ENCODE peak calls at places on chromosomes 1 and 21, in eight cellular contexts. Q is activated T-cell treated with anti-CD3 and anti-CD28 coated beads for 24 hours; E is activated CD4-positive, CD25-positive, alpha-beta regulatory T cell; T is cardiac septum; M is esophagus squamous epithelium; H is aorta; O is naive thymus-derived CD4-positive, alpha-beta T cell; Y is neural crest cell. X is an unnamed sample.

GRCh38 chr1:204370176-204370575 is 10.4 kb upstream of the PLEKHA6 start:
- DNase-seq in Q (no peak), E (no peak), T (no peak), M (no peak), H (no peak), O (no peak), Y (no peak), X (no peak)

GRCh38 chr1:167909691-167910180 is 4.2 kb downstream of the ADCY10 start:
- DNase-seq in Q (no peak), E (no peak), T (no peak), M (no peak), H (no peak), O (no peak), Y (no peak), X (no peak)

GRCh38 chr1:212727386-212728181 is 27.9 kb upstream of the BATF3 start:
- DNase-seq in Q (no peak), E (no peak), T (no peak), M (no peak), H (no peak), O (no peak), Y (no peak), X (peak; percentile 85)

GRCh38 chr1:233907139-233907538 is 2.7 kb downstream of the SLC35F3 start:
- DNase-seq in Q (no peak), E (no peak), T (no peak), M (no peak), H (no peak), O (no peak), Y (no peak), X (no peak)

GRCh38 chr1:36123357-36123756 is 1.7 kb downstream of the COL8A2 start:
- DNase-seq in Q (no peak), E (no peak), T (no peak), M (no peak), H (no peak), O (no peak), Y (no peak), X (no peak)

GRCh38 chr1:36172983-36173382 is 17.0 kb downstream of the MAP7D1 start:
- DNase-seq in Q (no peak), E (no peak), T (no peak), M (no peak), H (no peak), O (no peak), Y (no peak), X (no peak)

GRCh38 chr1:236010443-236010842 is 54.4 kb downstream of the NID1 start:
- DNase-seq in Q (no peak), E (no peak), T (no peak), M (no peak), H (no peak), O (no peak), Y (no peak), X (peak; percentile 38)

GRCh38 chr1:193574925-193575324 is 388.5 kb upstream of the B3GALT2 start:
- DNase-seq in Q (no peak), E (no peak), T (no peak), M (no peak), H (no peak), O (no peak), Y (no peak), X (no peak)

GRCh38 chr1:37634554-37635308 is at the start of gene RSPO1:
- DNase-seq in Q (no peak), E (no peak), T (no peak), M (no peak), H (peak; percentile 80), O (no peak), Y (no peak), X (peak; percentile 80)

GRCh38 chr1:179175011-179175934 is 54.2 kb downstream of the ABL2 start:
- DNase-seq in Q (no peak), E (no peak), T (no peak), M (no peak), H (no peak), O (no peak), Y (peak; percentile 5), X (no peak)

GRCh38 chr21:43731891-43732711 is 13.2 kb downstream of the PDXK start:
- DNase-seq in Q (no peak), E (no peak), T (peak; percentile 74), M (no peak), H (peak; percentile 74), O (no peak), Y (no peak), X (no peak)

GRCh38 chr1:71339238-71339637 is 258.4 kb upstream of the ZRANB2 start:
- DNase-seq in Q (no peak), E (no peak), T (no peak), M (no peak), H (no peak), O (no peak), Y (no peak), X (no peak)

GRCh38 chr1:180168786-180169640 is 14.3 kb downstream of the QSOX1 start:
- DNase-seq in Q (peak; percentile 9), E (no peak), T (peak; percentile 77), M (no peak), H (no peak), O (no peak), Y (peak; percentile 49), X (no peak)

GRCh38 chr1:219433471-219434131 is 179.3 kb downstream of the ZC3H11B start:
- DNase-seq in Q (no peak), E (no peak), T (no peak), M (no peak), H (no peak), O (no peak), Y (no peak), X (no peak)

GRCh38 chr21:41802684-41803083 is 35.8 kb upstream of the RIPK4 start:
- DNase-seq in Q (no peak), E (no peak), T (no peak), M (no peak), H (peak; percentile 88), O (no peak), Y (no peak), X (peak; percentile 91)

GRCh38 chr1:44786841-44787426 is 1.0 kb downstream of the BEST4 start:
- DNase-seq in Q (no peak), E (no peak), T (no peak), M (no peak), H (peak; percentile 67), O (no peak), Y (no peak), X (peak; percentile 55)

GRCh38 chr1:198699167-198700015 is 60.6 kb downstream of the PTPRC start:
- DNase-seq in Q (peak; percentile 64), E (peak; percentile 52), T (no peak), M (no peak), H (no peak), O (peak; percentile 68), Y (peak; percentile 63), X (peak; percentile 80)

GRCh38 chr1:23282967-23283366 is 61.1 kb downstream of the HNRNPR start:
- DNase-seq in Q (no peak), E (no peak), T (no peak), M (no peak), H (no peak), O (no peak), Y (no peak), X (no peak)

GRCh38 chr1:20109223-20109856 is 10.0 kb downstream of the PLA2G2D start:
- DNase-seq in Q (no peak), E (no peak), T (no peak), M (no peak), H (peak; percentile 32), O (no peak), Y (no peak), X (peak; percentile 55)

GRCh38 chr1:117336087-117336817 is 31.0 kb upstream of the MAN1A2 start:
- DNase-seq in Q (no peak), E (no peak), T (no peak), M (no peak), H (no peak), O (no peak), Y (no peak), X (no peak)

GRCh38 chr1:11042995-11043874 is 3.8 kb downstream of the MASP2 start:
- DNase-seq in Q (no peak), E (no peak), T (no peak), M (no peak), H (peak; percentile 65), O (no peak), Y (no peak), X (no peak)

GRCh38 chr1:41475859-41476567 is 8.5 kb downstream of the EDN2 start:
- DNase-seq in Q (no peak), E (no peak), T (no peak), M (no peak), H (no peak), O (no peak), Y (no peak), X (no peak)

GRCh38 chr21:15022608-15023261 is 42.1 kb downstream of the NRIP1 start:
- DNase-seq in Q (no peak), E (no peak), T (no peak), M (no peak), H (no peak), O (no peak), Y (no peak), X (no peak)

GRCh38 chr1:12324423-12324822 is 94.6 kb downstream of the VPS13D start:
- DNase-seq in Q (no peak), E (no peak), T (no peak), M (no peak), H (no peak), O (no peak), Y (no peak), X (no peak)

GRCh38 chr1:248585266-248585665 is 10.7 kb upstream of the OR2T34 start:
- DNase-seq in Q (no peak), E (no peak), T (no peak), M (no peak), H (no peak), O (no peak), Y (no peak), X (no peak)

GRCh38 chr21:14382486-14382834 is 486 bp downstream of the HSPA13 start:
- DNase-seq in Q (no peak), E (peak; percentile 13), T (no peak), M (no peak), H (peak; percentile 70), O (no peak), Y (no peak), X (no peak)

GRCh38 chr1:9852410-9853301 is 28.9 kb upstream of the CLSTN1 start:
- DNase-seq in Q (no peak), E (no peak), T (no peak), M (no peak), H (no peak), O (no peak), Y (no peak), X (no peak)

GRCh38 chr1:247371801-247372259 is 40.2 kb upstream of the ZNF496 start:
- DNase-seq in Q (no peak), E (no peak), T (no peak), M (no peak), H (no peak), O (no peak), Y (no peak), X (no peak)

GRCh38 chr1:80801691-80802090 is 999.0 kb upstream of the ADGRL2 start:
- DNase-seq in Q (no peak), E (no peak), T (no peak), M (no peak), H (no peak), O (no peak), Y (no peak), X (no peak)

GRCh38 chr1:224058303-224058702 is 55.6 kb upstream of the FBXO28 start:
- DNase-seq in Q (no peak), E (no peak), T (no peak), M (no peak), H (no peak), O (no peak), Y (no peak), X (no peak)

GRCh38 chr1:221989741-221990140 is 247.9 kb upstream of the DUSP10 start:
- DNase-seq in Q (no peak), E (no peak), T (no peak), M (no peak), H (no peak), O (no peak), Y (no peak), X (no peak)

GRCh38 chr1:206560021-206560716 is 52.1 kb downstream of the EIF2D start:
- DNase-seq in Q (no peak), E (no peak), T (no peak), M (no peak), H (no peak), O (no peak), Y (no peak), X (no peak)

X was measured in posterior vena cava.